ENCODE peak calls at places on chromosomes 13 and 19, in eight cellular contexts. One of them, this sample, is unnamed.
A peak's percentile ranks its signal among the peaks of the same experiment; 100 is the strongest.

GRCh38 chr19:10390652-10391286 is 10.4 kb upstream of the TYK2 start:
- DNase-seq in COR-L47: peak; percentile 68
- DNase-seq in skeletal muscle cell: no peak
- DNase-seq in AG08396: peak; percentile 78
- DNase-seq in HCEC 1CT: peak; percentile 39
- DNase-seq in activated CD8-positive, alpha-beta memory T cell treated with anti-CD3 and anti-CD28 coated beads for 48 hours: peak; percentile 45
- DNase-seq in stimulated activated CD4-positive, alpha-beta T cell treated with anti-CD3 and anti-CD28 coated beads, Interleukin-15, amount 100 ng/mL, for 1 hour: peak; percentile 36
- DNase-seq in B cell: peak; percentile 66
- DNase-seq in this sample: peak; percentile 48

GRCh38 chr13:75368167-75368566 is 113.8 kb downstream of the TBC1D4 start:
- DNase-seq in COR-L47: no peak
- DNase-seq in skeletal muscle cell: peak; percentile 94
- DNase-seq in AG08396: peak; percentile 26
- DNase-seq in HCEC 1CT: peak; percentile 82
- DNase-seq in activated CD8-positive, alpha-beta memory T cell treated with anti-CD3 and anti-CD28 coated beads for 48 hours: no peak
- DNase-seq in stimulated activated CD4-positive, alpha-beta T cell treated with anti-CD3 and anti-CD28 coated beads, Interleukin-15, amount 100 ng/mL, for 1 hour: no peak
- DNase-seq in B cell: no peak
- DNase-seq in this sample: no peak

GRCh38 chr19:17468302-17469091 is 1.8 kb upstream of the SLC27A1 start:
- DNase-seq in COR-L47: no peak
- DNase-seq in skeletal muscle cell: no peak
- DNase-seq in AG08396: no peak
- DNase-seq in HCEC 1CT: no peak
- DNase-seq in activated CD8-positive, alpha-beta memory T cell treated with anti-CD3 and anti-CD28 coated beads for 48 hours: no peak
- DNase-seq in stimulated activated CD4-positive, alpha-beta T cell treated with anti-CD3 and anti-CD28 coated beads, Interleukin-15, amount 100 ng/mL, for 1 hour: no peak
- DNase-seq in B cell: no peak
- DNase-seq in this sample: no peak

GRCh38 chr13:73336789-73337188 is 278.0 kb downstream of the KLF5 start:
- DNase-seq in COR-L47: no peak
- DNase-seq in skeletal muscle cell: no peak
- DNase-seq in AG08396: no peak
- DNase-seq in HCEC 1CT: no peak
- DNase-seq in activated CD8-positive, alpha-beta memory T cell treated with anti-CD3 and anti-CD28 coated beads for 48 hours: no peak
- DNase-seq in stimulated activated CD4-positive, alpha-beta T cell treated with anti-CD3 and anti-CD28 coated beads, Interleukin-15, amount 100 ng/mL, for 1 hour: no peak
- DNase-seq in B cell: no peak
- DNase-seq in this sample: no peak

GRCh38 chr19:15860522-15860921 is 37.4 kb downstream of the CYP4F2 start:
- DNase-seq in COR-L47: no peak
- DNase-seq in skeletal muscle cell: no peak
- DNase-seq in AG08396: no peak
- DNase-seq in HCEC 1CT: no peak
- DNase-seq in activated CD8-positive, alpha-beta memory T cell treated with anti-CD3 and anti-CD28 coated beads for 48 hours: no peak
- DNase-seq in stimulated activated CD4-positive, alpha-beta T cell treated with anti-CD3 and anti-CD28 coated beads, Interleukin-15, amount 100 ng/mL, for 1 hour: no peak
- DNase-seq in B cell: no peak
- DNase-seq in this sample: no peak

GRCh38 chr19:52336976-52337375 is 933 bp downstream of the ZNF610 start:
- DNase-seq in COR-L47: no peak
- DNase-seq in skeletal muscle cell: peak; percentile 18
- DNase-seq in AG08396: peak; percentile 8
- DNase-seq in HCEC 1CT: no peak
- DNase-seq in activated CD8-positive, alpha-beta memory T cell treated with anti-CD3 and anti-CD28 coated beads for 48 hours: no peak
- DNase-seq in stimulated activated CD4-positive, alpha-beta T cell treated with anti-CD3 and anti-CD28 coated beads, Interleukin-15, amount 100 ng/mL, for 1 hour: no peak
- DNase-seq in B cell: no peak
- DNase-seq in this sample: no peak

GRCh38 chr19:38838208-38838985 is 6.8 kb upstream of the ECH1 start:
- DNase-seq in COR-L47: no peak
- DNase-seq in skeletal muscle cell: no peak
- DNase-seq in AG08396: no peak
- DNase-seq in HCEC 1CT: no peak
- DNase-seq in activated CD8-positive, alpha-beta memory T cell treated with anti-CD3 and anti-CD28 coated beads for 48 hours: peak; percentile 55
- DNase-seq in stimulated activated CD4-positive, alpha-beta T cell treated with anti-CD3 and anti-CD28 coated beads, Interleukin-15, amount 100 ng/mL, for 1 hour: peak; percentile 29
- DNase-seq in B cell: no peak
- DNase-seq in this sample: no peak

GRCh38 chr13:94950303-94950702 is 238.0 kb upstream of the SOX21 start:
- DNase-seq in COR-L47: no peak
- DNase-seq in skeletal muscle cell: no peak
- DNase-seq in AG08396: peak; percentile 12
- DNase-seq in HCEC 1CT: no peak
- DNase-seq in activated CD8-positive, alpha-beta memory T cell treated with anti-CD3 and anti-CD28 coated beads for 48 hours: no peak
- DNase-seq in stimulated activated CD4-positive, alpha-beta T cell treated with anti-CD3 and anti-CD28 coated beads, Interleukin-15, amount 100 ng/mL, for 1 hour: no peak
- DNase-seq in B cell: no peak
- DNase-seq in this sample: no peak

GRCh38 chr19:7658219-7658686 is 10.6 kb upstream of the RETN start:
- DNase-seq in COR-L47: no peak
- DNase-seq in skeletal muscle cell: no peak
- DNase-seq in AG08396: no peak
- DNase-seq in HCEC 1CT: no peak
- DNase-seq in activated CD8-positive, alpha-beta memory T cell treated with anti-CD3 and anti-CD28 coated beads for 48 hours: no peak
- DNase-seq in stimulated activated CD4-positive, alpha-beta T cell treated with anti-CD3 and anti-CD28 coated beads, Interleukin-15, amount 100 ng/mL, for 1 hour: no peak
- DNase-seq in B cell: peak; percentile 77
- DNase-seq in this sample: no peak

GRCh38 chr19:45767410-45767880 is 1.6 kb downstream of the SIX5 start:
- DNase-seq in COR-L47: no peak
- DNase-seq in skeletal muscle cell: peak; percentile 77
- DNase-seq in AG08396: peak; percentile 85
- DNase-seq in HCEC 1CT: peak; percentile 86
- DNase-seq in activated CD8-positive, alpha-beta memory T cell treated with anti-CD3 and anti-CD28 coated beads for 48 hours: no peak
- DNase-seq in stimulated activated CD4-positive, alpha-beta T cell treated with anti-CD3 and anti-CD28 coated beads, Interleukin-15, amount 100 ng/mL, for 1 hour: no peak
- DNase-seq in B cell: no peak
- DNase-seq in this sample: no peak

GRCh38 chr19:814108-815078 is 7.4 kb downstream of the PLPPR3 start:
- DNase-seq in COR-L47: no peak
- DNase-seq in skeletal muscle cell: no peak
- DNase-seq in AG08396: peak; percentile 39
- DNase-seq in HCEC 1CT: no peak
- DNase-seq in activated CD8-positive, alpha-beta memory T cell treated with anti-CD3 and anti-CD28 coated beads for 48 hours: no peak
- DNase-seq in stimulated activated CD4-positive, alpha-beta T cell treated with anti-CD3 and anti-CD28 coated beads, Interleukin-15, amount 100 ng/mL, for 1 hour: no peak
- DNase-seq in B cell: no peak
- DNase-seq in this sample: no peak

GRCh38 chr19:1042689-1043511 is 3.0 kb downstream of the ABCA7 start:
- DNase-seq in COR-L47: no peak
- DNase-seq in skeletal muscle cell: no peak
- DNase-seq in AG08396: peak; percentile 66
- DNase-seq in HCEC 1CT: no peak
- DNase-seq in activated CD8-positive, alpha-beta memory T cell treated with anti-CD3 and anti-CD28 coated beads for 48 hours: no peak
- DNase-seq in stimulated activated CD4-positive, alpha-beta T cell treated with anti-CD3 and anti-CD28 coated beads, Interleukin-15, amount 100 ng/mL, for 1 hour: no peak
- DNase-seq in B cell: no peak
- DNase-seq in this sample: no peak

GRCh38 chr19:10503002-10503789 is at the start of gene KEAP1:
- DNase-seq in COR-L47: peak; percentile 35
- DNase-seq in skeletal muscle cell: no peak
- DNase-seq in AG08396: peak; percentile 55
- DNase-seq in HCEC 1CT: no peak
- DNase-seq in activated CD8-positive, alpha-beta memory T cell treated with anti-CD3 and anti-CD28 coated beads for 48 hours: no peak
- DNase-seq in stimulated activated CD4-positive, alpha-beta T cell treated with anti-CD3 and anti-CD28 coated beads, Interleukin-15, amount 100 ng/mL, for 1 hour: no peak
- DNase-seq in B cell: no peak
- DNase-seq in this sample: no peak

GRCh38 chr13:52356327-52356726 is 49.6 kb downstream of the THSD1 start:
- DNase-seq in COR-L47: no peak
- DNase-seq in skeletal muscle cell: no peak
- DNase-seq in AG08396: no peak
- DNase-seq in HCEC 1CT: peak; percentile 46
- DNase-seq in activated CD8-positive, alpha-beta memory T cell treated with anti-CD3 and anti-CD28 coated beads for 48 hours: no peak
- DNase-seq in stimulated activated CD4-positive, alpha-beta T cell treated with anti-CD3 and anti-CD28 coated beads, Interleukin-15, amount 100 ng/mL, for 1 hour: no peak
- DNase-seq in B cell: no peak
- DNase-seq in this sample: no peak

GRCh38 chr13:51887441-51887840 is 25.7 kb downstream of the CCDC70 start:
- DNase-seq in COR-L47: no peak
- DNase-seq in skeletal muscle cell: no peak
- DNase-seq in AG08396: no peak
- DNase-seq in HCEC 1CT: no peak
- DNase-seq in activated CD8-positive, alpha-beta memory T cell treated with anti-CD3 and anti-CD28 coated beads for 48 hours: no peak
- DNase-seq in stimulated activated CD4-positive, alpha-beta T cell treated with anti-CD3 and anti-CD28 coated beads, Interleukin-15, amount 100 ng/mL, for 1 hour: no peak
- DNase-seq in B cell: no peak
- DNase-seq in this sample: no peak

GRCh38 chr13:102038787-102039186 is 363.1 kb downstream of the FGF14 start:
- DNase-seq in COR-L47: no peak
- DNase-seq in skeletal muscle cell: no peak
- DNase-seq in AG08396: no peak
- DNase-seq in HCEC 1CT: no peak
- DNase-seq in activated CD8-positive, alpha-beta memory T cell treated with anti-CD3 and anti-CD28 coated beads for 48 hours: no peak
- DNase-seq in stimulated activated CD4-positive, alpha-beta T cell treated with anti-CD3 and anti-CD28 coated beads, Interleukin-15, amount 100 ng/mL, for 1 hour: no peak
- DNase-seq in B cell: no peak
- DNase-seq in this sample: no peak

This sample was measured in central memory CD8-positive, alpha-beta T cell.